ENCODE peak calls at places on chromosomes 11 and 22, in eight cellular contexts. W, Q, D, N, O, T, K and F are unnamed samples.

GRCh38 chr11:115247953-115248352 is 256.3 kb downstream of the CADM1 start:
- DNase-seq in O (no peak), W (no peak), K (no peak), N (no peak), T (no peak), Q (no peak), D (no peak), F (no peak)

GRCh38 chr11:130427581-130428211 is 713 bp downstream of the ADAMTS8 start:
- DNase-seq in W (no peak), T (peak), K (no peak), D (no peak), Q (no peak), O (no peak), N (no peak), F (no peak)

GRCh38 chr11:46389450-46390330 is 1.9 kb downstream of the CHRM4 start:
- DNase-seq in T (peak), W (peak), Q (no peak), K (no peak), O (peak), D (peak), N (peak), F (no peak)

GRCh38 chr11:87260811-87261210 is 223.1 kb downstream of the TMEM135 start:
- DNase-seq in O (peak), D (no peak), T (no peak), N (no peak), Q (no peak), W (no peak), K (no peak), F (no peak)

GRCh38 chr22:39569066-39569465 is 1.5 kb upstream of the CACNA1I start:
- DNase-seq in N (no peak), Q (no peak), W (no peak), D (no peak), O (no peak), T (no peak), K (no peak), F (no peak)

GRCh38 chr11:27231519-27231918 is 131.5 kb downstream of the CCDC34 start:
- DNase-seq in W (no peak), T (no peak), N (no peak), Q (no peak), D (no peak), O (peak), K (no peak), F (no peak)

GRCh38 chr11:69270929-69271328 is 23.0 kb upstream of the MYEOV start:
- DNase-seq in W (no peak), N (no peak), K (no peak), T (no peak), D (no peak), O (no peak), Q (no peak), F (no peak)

GRCh38 chr11:9459573-9460321 is 1.1 kb upstream of the ZNF143 start:
- DNase-seq in Q (no peak), O (peak), N (peak), T (no peak), K (peak), W (peak), D (no peak), F (peak)

GRCh38 chr11:26572770-26573402 is 823 bp upstream of the MUC15 start:
- DNase-seq in K (no peak), O (no peak), N (no peak), W (no peak), Q (no peak), D (no peak), T (no peak), F (no peak)

GRCh38 chr11:36311926-36312592 is 16.0 kb downstream of the PRR5L start:
- DNase-seq in T (no peak), Q (no peak), N (peak), O (no peak), D (no peak), K (no peak), W (no peak), F (no peak)

GRCh38 chr11:68454767-68455166 is 5.8 kb upstream of the PPP6R3 start:
- DNase-seq in K (no peak), O (no peak), N (no peak), T (no peak), D (no peak), W (no peak), Q (no peak), F (no peak)

GRCh38 chr11:2837096-2837601 is 48.4 kb downstream of the CDKN1C start:
- DNase-seq in W (no peak), Q (no peak), O (peak), N (no peak), D (no peak), K (peak), T (peak), F (no peak)

GRCh38 chr11:1656061-1656441 is 26.5 kb downstream of the KRTAP5-5 start:
- DNase-seq in Q (no peak), N (no peak), D (no peak), W (no peak), O (no peak), K (no peak), T (no peak), F (no peak)

GRCh38 chr11:26228778-26229177 is 103.2 kb upstream of the ANO3 start:
- DNase-seq in Q (no peak), W (no peak), N (no peak), D (no peak), T (no peak), O (peak), K (no peak), F (no peak)

GRCh38 chr11:85845052-85845631 is 10.0 kb upstream of the CCDC83 start:
- DNase-seq in W (no peak), T (no peak), D (no peak), N (no peak), Q (no peak), K (no peak), O (peak), F (no peak)

GRCh38 chr11:107018274-107018901 is at the start of gene GUCY1A2:
- DNase-seq in Q (no peak), D (peak), K (no peak), W (no peak), N (no peak), O (no peak), T (peak), F (no peak)

GRCh38 chr22:49243965-49244364 is 583.7 kb downstream of the BRD1 start:
- DNase-seq in D (no peak), Q (no peak), T (no peak), W (peak), N (no peak), K (no peak), O (no peak), F (no peak)

GRCh38 chr22:35589071-35589735 is 27.9 kb downstream of the MB start:
- DNase-seq in O (peak), W (no peak), D (no peak), K (peak), T (no peak), N (no peak), Q (no peak), F (peak)